ENCODE peak calls at places on chromosomes 11 and 22, in four cellular contexts. O is WTC11, U is iPS DF 19.7, G is NCI-H1092 treated with DMSO at 0.1 percent for 48 hours. V is an unnamed sample.

GRCh38 chr22:46584081-46584903 is 35.9 kb upstream of the GRAMD4 start:
- DNase-seq in G (no peak), U (no peak), O (no peak), V (no peak)

GRCh38 chr22:25403752-25404471 is 160.6 kb upstream of the GRK3 start:
- DNase-seq in G (peak; percentile 20), O (no peak), U (no peak), V (peak; percentile 72)

GRCh38 chr22:49482811-49483210 is 344.9 kb downstream of the BRD1 start:
- DNase-seq in O (no peak), U (no peak), G (no peak), V (no peak)

GRCh38 chr22:41596776-41597634 is 7.4 kb upstream of the PMM1 start:
- DNase-seq in U (no peak), G (peak; percentile 48), O (peak; percentile 79), V (peak; percentile 68)

GRCh38 chr11:70488171-70488570 is 89.8 kb downstream of the CTTN start:
- DNase-seq in G (no peak), U (no peak), O (no peak), V (no peak)

GRCh38 chr11:61549662-61550568 is 31.0 kb downstream of the SYT7 start:
- DNase-seq in O (no peak), G (no peak), U (no peak), V (no peak)

GRCh38 chr11:124769804-124770774 is 8.0 kb upstream of the ESAM start:
- DNase-seq in G (no peak), O (no peak), U (no peak), V (peak; percentile 68)

GRCh38 chr11:72233773-72234513 is 9.4 kb downstream of the INPPL1 start:
- DNase-seq in U (no peak), G (no peak), O (no peak), V (no peak)

GRCh38 chr22:44871782-44872181 is 119.4 kb downstream of the ARHGAP8 start:
- DNase-seq in U (no peak), O (no peak), G (no peak), V (no peak)

GRCh38 chr11:83923961-83924360 is 637.8 kb upstream of the CCDC90B start:
- DNase-seq in O (no peak), U (no peak), G (no peak), V (no peak)

GRCh38 chr11:16879690-16880089 is 134.5 kb downstream of the PLEKHA7 start:
- DNase-seq in U (no peak), G (no peak), O (no peak), V (peak; percentile 18)

GRCh38 chr22:39221999-39222686 is 22.6 kb downstream of the PDGFB start:
- DNase-seq in O (no peak), G (no peak), U (no peak), V (no peak)